ENCODE peak calls at places on chromosomes 6 and 20, in seven cellular contexts. F, H, Z, J, M, V and L are unnamed samples.
A peak's percentile ranks its signal among the peaks of the same experiment; 100 is the strongest.

GRCh38 chr6:26056583-26057350 is 30.5 kb upstream of the HFE start:
- DNase-seq in F (peak; percentile 48), H (no peak), Z (peak; percentile 27), J (no peak), M (no peak), V (peak; percentile 37), L (no peak)

GRCh38 chr6:138105446-138105845 is 1.8 kb downstream of the PERP start:
- DNase-seq in F (peak; percentile 75), H (no peak), Z (peak; percentile 93), J (no peak), M (no peak), V (peak; percentile 46), L (no peak)

GRCh38 chr6:137165375-137166246 is 7.8 kb downstream of the IL22RA2 start:
- DNase-seq in F (peak; percentile 26), H (no peak), Z (peak; percentile 25), J (no peak), M (peak; percentile 21), V (no peak), L (no peak)

GRCh38 chr20:23446505-23446904 is 6.2 kb downstream of the CST11 start:
- DNase-seq in F (peak; percentile 60), H (peak; percentile 72), Z (no peak), J (no peak), M (peak; percentile 47), V (peak; percentile 40), L (no peak)

GRCh38 chr20:42565106-42565990 is 624.4 kb downstream of the PTPRT start:
- DNase-seq in F (no peak), H (no peak), Z (no peak), J (no peak), M (no peak), V (no peak), L (no peak)

GRCh38 chr6:141077355-141078333 is 1055.1 kb upstream of the GJE1 start:
- DNase-seq in F (peak; percentile 47), H (no peak), Z (peak; percentile 10), J (no peak), M (no peak), V (peak; percentile 17), L (no peak)

GRCh38 chr20:44756011-44756688 is 10.5 kb downstream of the KCNK15 start:
- DNase-seq in F (no peak), H (no peak), Z (no peak), J (no peak), M (no peak), V (no peak), L (no peak)

GRCh38 chr6:134413241-134413643 is 95.3 kb upstream of the SGK1 start:
- DNase-seq in F (no peak), H (no peak), Z (no peak), J (no peak), M (no peak), V (no peak), L (no peak)

GRCh38 chr6:41942045-41942851 is 640 bp upstream of the CCND3 start:
- DNase-seq in F (no peak), H (no peak), Z (no peak), J (no peak), M (peak; percentile 77), V (no peak), L (no peak)

GRCh38 chr6:12467706-12468670 is 177.8 kb downstream of the EDN1 start:
- DNase-seq in F (no peak), H (no peak), Z (peak; percentile 41), J (no peak), M (peak; percentile 93), V (no peak), L (no peak)

GRCh38 chr6:87473419-87473903 is 687 bp downstream of the SLC35A1 start:
- DNase-seq in F (peak; percentile 26), H (peak; percentile 53), Z (peak; percentile 46), J (no peak), M (peak; percentile 57), V (peak; percentile 75), L (no peak)

GRCh38 chr20:57290178-57290484 is 23.7 kb upstream of the BMP7 start:
- DNase-seq in F (no peak), H (no peak), Z (no peak), J (no peak), M (no peak), V (no peak), L (no peak)

GRCh38 chr6:43254138-43254817 is 11.0 kb downstream of the TTBK1 start:
- DNase-seq in F (no peak), H (no peak), Z (peak; percentile 15), J (no peak), M (no peak), V (no peak), L (no peak)

GRCh38 chr6:708237-708598 is 15.3 kb upstream of the EXOC2 start:
- DNase-seq in F (no peak), H (no peak), Z (no peak), J (no peak), M (no peak), V (no peak), L (no peak)

GRCh38 chr6:56361812-56362211 is 114.4 kb upstream of the COL21A1 start:
- DNase-seq in F (peak; percentile 12), H (no peak), Z (no peak), J (no peak), M (peak; percentile 50), V (no peak), L (no peak)

GRCh38 chr20:2797136-2797983 is 3.1 kb downstream of the CPXM1 start:
- DNase-seq in F (no peak), H (no peak), Z (no peak), J (no peak), M (no peak), V (no peak), L (no peak)
- TF ChIP-seq CTCF in F (no peak), H (no peak), Z (no peak), J (no peak), M (no peak), V (no peak), L (no peak)

DNA sequence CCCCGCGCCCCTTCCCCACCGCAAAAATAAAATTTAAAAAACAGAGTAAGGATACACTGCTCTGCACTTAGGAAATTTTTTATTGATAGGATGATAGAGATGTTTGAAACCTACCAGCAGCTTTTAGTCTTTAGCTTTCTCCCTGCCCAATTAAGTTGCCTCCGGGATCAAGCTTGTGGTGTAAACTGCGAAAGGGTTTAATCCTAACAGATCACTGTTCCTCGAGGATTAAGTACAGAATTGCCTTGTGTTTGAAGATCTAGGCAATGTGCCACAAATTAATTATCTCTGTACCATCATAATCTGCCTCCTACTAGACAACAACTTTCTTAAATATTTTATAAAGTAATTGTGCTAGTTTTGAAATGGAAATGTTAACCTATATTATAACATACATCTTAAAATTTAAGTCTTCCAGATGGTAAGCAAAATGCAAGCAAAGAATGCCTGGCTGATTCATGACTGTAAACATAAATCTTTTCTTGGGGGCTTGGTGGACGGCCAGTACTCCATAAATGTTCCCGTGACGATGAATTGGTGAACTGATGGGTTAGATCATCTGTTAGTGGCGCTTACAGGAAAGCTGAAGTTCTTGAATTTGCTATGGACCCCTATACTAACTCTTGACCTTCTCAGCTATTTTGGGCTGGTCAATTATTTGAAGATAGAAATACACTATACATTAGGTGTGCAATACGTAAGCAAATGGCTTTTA is 58.0 kb upstream of the ARHGAP18 start:
- DNase-seq in F (no peak), H (no peak), Z (no peak), J (no peak), M (no peak), V (no peak), L (no peak)
- H3K4me3 ChIP-seq in F (peak overlapping the region; percentile 69), H (peak overlapping the region; percentile 64), Z (no peak overlapping the region), J (peak overlapping the region; percentile 63), M (peak overlapping the region; percentile 70), V (peak overlapping the region; percentile 39), L (peak overlapping the region; percentile 39)

GRCh38 chr6:14818422-14818884 is 427.4 kb upstream of the JARID2 start:
- DNase-seq in F (peak; percentile 26), H (no peak), Z (no peak), J (no peak), M (no peak), V (no peak), L (no peak)

GRCh38 chr6:14817068-14817467 is 428.8 kb upstream of the JARID2 start:
- DNase-seq in F (no peak), H (no peak), Z (no peak), J (no peak), M (no peak), V (no peak), L (no peak)

GRCh38 chr6:14814016-14814415 is 431.9 kb upstream of the JARID2 start:
- DNase-seq in F (no peak), H (no peak), Z (no peak), J (no peak), M (no peak), V (no peak), L (no peak)

GRCh38 chr6:14819001-14819400 is 426.9 kb upstream of the JARID2 start:
- DNase-seq in F (no peak), H (no peak), Z (peak; percentile 14), J (no peak), M (no peak), V (no peak), L (no peak)

DNA sequence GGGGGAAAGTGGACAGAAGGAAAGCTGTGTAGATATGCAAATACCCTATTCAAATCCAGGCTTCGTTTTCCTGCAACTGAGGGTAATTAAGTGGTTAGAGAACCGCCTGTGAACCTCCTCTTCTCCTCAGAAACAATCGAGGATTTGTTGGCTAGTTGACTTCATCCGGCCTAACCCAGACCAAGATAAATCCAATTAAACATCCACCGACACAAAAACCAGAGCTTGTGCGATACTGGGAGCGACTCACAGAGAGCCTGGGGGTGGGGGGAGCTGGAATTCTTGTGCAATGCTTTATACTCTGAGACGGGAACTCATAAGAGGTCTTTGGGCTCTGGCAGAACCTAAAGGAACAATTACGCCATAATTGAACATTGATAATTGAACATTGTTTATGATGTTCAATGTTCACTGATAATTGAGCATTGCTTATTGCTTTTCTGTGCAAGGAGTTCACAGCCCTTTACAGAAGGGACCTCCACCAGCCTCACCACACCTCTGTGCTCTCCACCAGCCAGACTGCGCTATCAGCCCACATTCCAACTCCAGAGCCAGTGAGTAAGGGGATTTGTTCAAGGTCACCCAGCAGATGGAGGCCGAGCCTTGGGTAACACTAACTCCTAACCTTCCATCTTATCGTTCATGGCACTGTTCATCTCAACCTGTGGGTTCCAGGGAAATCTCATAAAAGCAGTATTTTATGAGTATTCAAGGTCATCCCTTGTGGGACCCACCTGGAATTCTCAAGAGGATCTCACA is 429.6 kb upstream of the JARID2 start:
- DNase-seq in F (no peak), H (no peak), Z (peak; percentile 42), J (no peak), M (no peak), V (no peak), L (no peak)
- TF ChIP-seq CTCF in F (no peak), H (no peak), Z (no peak), J (no peak), M (no peak), V (no peak), L (no peak)

GRCh38 chr6:71886184-71887005 is at the start of gene RIMS1:
- DNase-seq in F (no peak), H (peak; percentile 42), Z (no peak), J (no peak), M (peak; percentile 0), V (peak; percentile 54), L (no peak)
- H3K4me3 ChIP-seq in F (no peak within 1 kb of the TSS), H (peak within 1 kb of the TSS; percentile 80), Z (peak within 1 kb of the TSS; percentile 20), J (peak within 1 kb of the TSS; percentile 70), M (peak within 1 kb of the TSS; percentile 37), V (peak within 1 kb of the TSS; percentile 75), L (peak within 1 kb of the TSS; percentile 81)

GRCh38 chr20:58651823-58652605 is 931 bp downstream of the STX16 start:
- DNase-seq in F (peak; percentile 65), H (no peak), Z (peak; percentile 79), J (no peak), M (peak; percentile 69), V (peak; percentile 67), L (no peak)
- TF ChIP-seq CTCF in F (no peak), H (no peak), Z (peak; percentile 27), J (no peak), M (no peak), V (no peak), L (no peak)